ENCODE peak calls at places on chromosome 20, in six cellular contexts. One of them, this sample, is unnamed.

GRCh38 chr20:31870703-31871601 is 518 bp downstream of the TTLL9 start:
- DNase-seq in HepG2: no peak
- DNase-seq in SK-N-SH: no peak
- DNase-seq in GM12878: no peak
- DNase-seq in K562: no peak
- DNase-seq in H1: no peak
- DNase-seq in this sample: no peak

GRCh38 chr20:44187763-44188709 is 1.0 kb upstream of the JPH2 start:
- DNase-seq in SK-N-SH: no peak
- DNase-seq in HepG2: no peak
- DNase-seq in GM12878: no peak
- DNase-seq in K562: no peak
- DNase-seq in H1: no peak
- DNase-seq in this sample: no peak

GRCh38 chr20:7856756-7857155 is 83.5 kb downstream of the HAO1 start:
- DNase-seq in HepG2: no peak
- DNase-seq in K562: no peak
- DNase-seq in H1: no peak
- DNase-seq in SK-N-SH: no peak
- DNase-seq in GM12878: no peak
- DNase-seq in this sample: no peak

GRCh38 chr20:41173161-41173721 is 35.9 kb downstream of the PLCG1 start:
- DNase-seq in SK-N-SH: peak; percentile 85
- DNase-seq in GM12878: no peak
- DNase-seq in K562: peak; percentile 78
- DNase-seq in HepG2: peak; percentile 62
- DNase-seq in H1: peak; percentile 38
- DNase-seq in this sample: peak; percentile 18

GRCh38 chr20:17747431-17747846 is 47.7 kb downstream of the BANF2 start:
- DNase-seq in H1: no peak
- DNase-seq in HepG2: peak; percentile 34
- DNase-seq in K562: peak; percentile 5
- DNase-seq in SK-N-SH: no peak
- DNase-seq in GM12878: no peak
- DNase-seq in this sample: peak; percentile 29

GRCh38 chr20:59771506-59772372 is 161.7 kb downstream of the SYCP2 start:
- DNase-seq in SK-N-SH: no peak
- DNase-seq in K562: no peak
- DNase-seq in GM12878: no peak
- DNase-seq in HepG2: no peak
- DNase-seq in H1: no peak
- DNase-seq in this sample: no peak

GRCh38 chr20:6966721-6967120 is 199.2 kb downstream of the BMP2 start:
- DNase-seq in HepG2: no peak
- DNase-seq in GM12878: no peak
- DNase-seq in K562: no peak
- DNase-seq in SK-N-SH: no peak
- DNase-seq in H1: no peak
- DNase-seq in this sample: no peak

GRCh38 chr20:53208110-53208908 is 236.2 kb downstream of the TSHZ2 start:
- DNase-seq in H1: no peak
- DNase-seq in GM12878: no peak
- DNase-seq in K562: peak; percentile 48
- DNase-seq in SK-N-SH: peak; percentile 17
- DNase-seq in HepG2: no peak
- DNase-seq in this sample: no peak

GRCh38 chr20:22491188-22491500 is 93.2 kb downstream of the FOXA2 start:
- DNase-seq in GM12878: no peak
- DNase-seq in K562: no peak
- DNase-seq in H1: no peak
- DNase-seq in SK-N-SH: no peak
- DNase-seq in HepG2: no peak
- DNase-seq in this sample: no peak

GRCh38 chr20:20010639-20011500 is 6.3 kb upstream of the NAA20 start:
- DNase-seq in H1: no peak
- DNase-seq in GM12878: no peak
- DNase-seq in HepG2: peak; percentile 91
- DNase-seq in K562: no peak
- DNase-seq in SK-N-SH: no peak
- DNase-seq in this sample: no peak

GRCh38 chr20:30892704-30893345 is 364.6 kb upstream of the DEFB115 start:
- DNase-seq in H1: no peak
- DNase-seq in SK-N-SH: no peak
- DNase-seq in HepG2: no peak
- DNase-seq in GM12878: no peak
- DNase-seq in K562: no peak
- DNase-seq in this sample: no peak

GRCh38 chr20:45840700-45841198 is 7.2 kb downstream of the SNX21 start:
- DNase-seq in GM12878: no peak
- DNase-seq in HepG2: no peak
- DNase-seq in SK-N-SH: no peak
- DNase-seq in H1: no peak
- DNase-seq in K562: no peak
- DNase-seq in this sample: no peak

GRCh38 chr20:42754713-42755112 is 435.0 kb downstream of the PTPRT start:
- DNase-seq in H1: no peak
- DNase-seq in K562: no peak
- DNase-seq in SK-N-SH: no peak
- DNase-seq in HepG2: no peak
- DNase-seq in GM12878: no peak
- DNase-seq in this sample: no peak

GRCh38 chr20:25525295-25525694 is 60.0 kb downstream of the NINL start:
- DNase-seq in K562: no peak
- DNase-seq in SK-N-SH: no peak
- DNase-seq in GM12878: no peak
- DNase-seq in HepG2: no peak
- DNase-seq in H1: no peak
- DNase-seq in this sample: no peak

GRCh38 chr20:5688431-5688972 is 61.7 kb upstream of the SHLD1 start:
- DNase-seq in K562: no peak
- DNase-seq in SK-N-SH: no peak
- DNase-seq in GM12878: no peak
- DNase-seq in HepG2: no peak
- DNase-seq in H1: no peak
- DNase-seq in this sample: no peak

GRCh38 chr20:1898496-1899168 is 3.4 kb downstream of the SIRPA start:
- DNase-seq in GM12878: no peak
- DNase-seq in K562: no peak
- DNase-seq in HepG2: no peak
- DNase-seq in H1: no peak
- DNase-seq in SK-N-SH: no peak
- DNase-seq in this sample: no peak

GRCh38 chr20:433300-433975 is 25.3 kb downstream of the RBCK1 start:
- DNase-seq in GM12878: peak; percentile 86
- DNase-seq in H1: no peak
- DNase-seq in SK-N-SH: no peak
- DNase-seq in HepG2: no peak
- DNase-seq in K562: no peak
- DNase-seq in this sample: no peak

GRCh38 chr20:13883425-13883824 is 98.6 kb downstream of the NDUFAF5 start:
- DNase-seq in HepG2: no peak
- DNase-seq in H1: no peak
- DNase-seq in K562: no peak
- DNase-seq in SK-N-SH: no peak
- DNase-seq in GM12878: no peak
- DNase-seq in this sample: no peak

GRCh38 chr20:35306931-35307517 is 14.8 kb upstream of the FAM83C start:
- DNase-seq in SK-N-SH: peak; percentile 71
- DNase-seq in HepG2: peak; percentile 80
- DNase-seq in GM12878: no peak
- DNase-seq in K562: peak; percentile 74
- DNase-seq in H1: no peak
- DNase-seq in this sample: peak; percentile 60

GRCh38 chr20:40650707-40651106 is 38.3 kb downstream of the MAFB start:
- DNase-seq in GM12878: no peak
- DNase-seq in SK-N-SH: no peak
- DNase-seq in K562: no peak
- DNase-seq in HepG2: no peak
- DNase-seq in H1: no peak
- DNase-seq in this sample: no peak

GRCh38 chr20:62138912-62139311 is 4.3 kb downstream of the PSMA7 start:
- DNase-seq in H1: no peak
- DNase-seq in HepG2: no peak
- DNase-seq in K562: no peak
- DNase-seq in GM12878: no peak
- DNase-seq in SK-N-SH: no peak
- DNase-seq in this sample: no peak

GRCh38 chr20:48879609-48880008 is 41.9 kb upstream of the ARFGEF2 start:
- DNase-seq in H1: no peak
- DNase-seq in GM12878: no peak
- DNase-seq in K562: no peak
- DNase-seq in HepG2: no peak
- DNase-seq in SK-N-SH: no peak
- DNase-seq in this sample: no peak

GRCh38 chr20:38199506-38200390 is 34.7 kb upstream of the TGM2 start:
- DNase-seq in H1: no peak
- DNase-seq in SK-N-SH: no peak
- DNase-seq in K562: no peak
- DNase-seq in HepG2: no peak
- DNase-seq in GM12878: no peak
- DNase-seq in this sample: no peak

GRCh38 chr20:38609828-38610227 is 8.2 kb downstream of the ARHGAP40 start:
- DNase-seq in H1: no peak
- DNase-seq in SK-N-SH: peak; percentile 41
- DNase-seq in K562: no peak
- DNase-seq in HepG2: no peak
- DNase-seq in GM12878: no peak
- DNase-seq in this sample: no peak

GRCh38 chr20:51713213-51713598 is 55.0 kb downstream of the ATP9A start:
- DNase-seq in K562: no peak
- DNase-seq in H1: no peak
- DNase-seq in SK-N-SH: no peak
- DNase-seq in GM12878: no peak
- DNase-seq in HepG2: no peak
- DNase-seq in this sample: no peak

GRCh38 chr20:22744341-22745193 is 160.2 kb upstream of the FOXA2 start:
- DNase-seq in H1: no peak
- DNase-seq in GM12878: no peak
- DNase-seq in SK-N-SH: no peak
- DNase-seq in HepG2: no peak
- DNase-seq in K562: no peak
- DNase-seq in this sample: no peak

GRCh38 chr20:46293084-46293483 is 15.2 kb downstream of the CDH22 start:
- DNase-seq in HepG2: peak; percentile 51
- DNase-seq in GM12878: no peak
- DNase-seq in H1: no peak
- DNase-seq in SK-N-SH: no peak
- DNase-seq in K562: peak; percentile 51
- DNase-seq in this sample: no peak

GRCh38 chr20:16922834-16923233 is 174.7 kb downstream of the OTOR start:
- DNase-seq in GM12878: no peak
- DNase-seq in K562: no peak
- DNase-seq in HepG2: no peak
- DNase-seq in SK-N-SH: no peak
- DNase-seq in H1: no peak
- DNase-seq in this sample: no peak

GRCh38 chr20:61891476-61891875 is 174.2 kb downstream of the TAF4 start:
- DNase-seq in HepG2: no peak
- DNase-seq in K562: no peak
- DNase-seq in H1: no peak
- DNase-seq in GM12878: no peak
- DNase-seq in SK-N-SH: no peak
- DNase-seq in this sample: no peak

GRCh38 chr20:38589967-38590681 is 9.1 kb downstream of the ADIG start:
- DNase-seq in K562: no peak
- DNase-seq in H1: no peak
- DNase-seq in GM12878: no peak
- DNase-seq in SK-N-SH: no peak
- DNase-seq in HepG2: no peak
- DNase-seq in this sample: no peak

DNA sequence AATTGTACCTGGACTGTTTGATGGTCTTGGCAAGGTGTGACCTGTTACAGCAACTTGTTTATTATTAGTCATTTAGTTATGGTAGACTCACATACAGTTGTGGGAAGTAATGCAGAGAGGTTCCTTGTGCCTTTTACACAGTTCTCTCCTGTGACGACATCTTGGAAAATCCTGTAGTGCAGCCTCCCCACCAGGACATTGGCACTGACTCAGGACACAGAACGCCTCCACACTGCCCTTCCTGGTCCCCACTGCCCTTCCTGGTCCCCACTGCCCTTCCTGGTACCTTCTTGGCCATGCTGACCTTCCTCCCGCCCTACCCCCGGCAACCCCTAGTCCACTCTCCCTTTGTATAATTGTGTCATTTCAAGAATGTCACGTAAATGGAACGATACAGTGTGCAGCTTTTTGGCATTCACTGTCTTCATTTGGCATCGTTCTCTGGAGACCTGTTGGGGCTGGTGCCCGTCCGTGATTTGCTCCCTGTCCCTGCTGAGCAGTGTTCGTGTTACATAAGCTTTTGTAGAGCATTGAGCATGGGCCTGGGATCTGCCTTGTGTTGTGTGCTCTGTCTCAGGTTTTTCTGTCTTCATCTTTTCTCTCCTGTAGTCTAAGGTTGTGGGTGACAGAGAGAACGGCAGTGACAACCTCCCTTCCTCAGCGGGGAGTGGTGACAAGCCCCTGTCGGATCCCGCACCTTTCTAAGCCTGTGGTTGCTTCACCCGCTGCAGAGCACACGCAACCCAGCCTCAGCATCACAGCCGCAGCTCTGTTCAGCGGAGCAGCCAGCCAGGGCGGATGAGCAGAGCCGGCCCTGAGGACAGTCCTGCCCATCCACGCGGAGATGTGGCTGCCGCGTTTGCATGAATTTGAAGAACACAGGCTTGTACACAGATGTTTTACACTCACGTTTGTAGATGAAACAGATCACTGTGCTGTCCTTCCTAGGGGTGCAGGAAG is 5.4 kb upstream of the DNAJC5 start:
- DNase-seq in GM12878: no peak
- DNase-seq in SK-N-SH: no peak
- DNase-seq in H1: no peak
- DNase-seq in K562: no peak
- DNase-seq in HepG2: no peak
- DNase-seq in this sample: no peak
- TF ChIP-seq SIN3A in GM12878: no peak
- TF ChIP-seq SIN3A in SK-N-SH: no peak
- TF ChIP-seq SIN3A in H1: no peak
- TF ChIP-seq SIN3A in K562: no peak
- TF ChIP-seq SIN3A in HepG2: no peak
- TF ChIP-seq SIN3A in this sample: no peak

GRCh38 chr20:57716893-57717292 is 7.1 kb upstream of the PMEPA1 start:
- DNase-seq in K562: no peak
- DNase-seq in GM12878: no peak
- DNase-seq in HepG2: no peak
- DNase-seq in H1: no peak
- DNase-seq in SK-N-SH: no peak
- DNase-seq in this sample: no peak
- H2AFZ ChIP-seq in K562: no peak overlapping the region
- H2AFZ ChIP-seq in GM12878: no peak overlapping the region
- H2AFZ ChIP-seq in HepG2: no peak overlapping the region
- H2AFZ ChIP-seq in H1: no peak overlapping the region
- H2AFZ ChIP-seq in SK-N-SH: no peak overlapping the region
- H2AFZ ChIP-seq in this sample: no peak overlapping the region

GRCh38 chr20:63497946-63498935 is 642 bp downstream of the EEF1A2 start:
- DNase-seq in K562: peak; percentile 40
- DNase-seq in H1: no peak
- DNase-seq in SK-N-SH: peak; percentile 90
- DNase-seq in GM12878: no peak
- DNase-seq in HepG2: no peak
- DNase-seq in this sample: no peak
- TF ChIP-seq SIN3A in K562: no peak
- TF ChIP-seq SIN3A in H1: no peak
- TF ChIP-seq SIN3A in SK-N-SH: no peak
- TF ChIP-seq SIN3A in GM12878: no peak
- TF ChIP-seq SIN3A in HepG2: no peak
- TF ChIP-seq SIN3A in this sample: no peak

GRCh38 chr20:63327229-63327745 is 33.9 kb downstream of the CHRNA4 start:
- DNase-seq in GM12878: no peak
- DNase-seq in H1: no peak
- DNase-seq in SK-N-SH: no peak
- DNase-seq in K562: no peak
- DNase-seq in HepG2: no peak
- DNase-seq in this sample: no peak
- H2AFZ ChIP-seq in GM12878: no peak overlapping the region
- H2AFZ ChIP-seq in H1: no peak overlapping the region
- H2AFZ ChIP-seq in SK-N-SH: no peak overlapping the region
- H2AFZ ChIP-seq in K562: no peak overlapping the region
- H2AFZ ChIP-seq in HepG2: no peak overlapping the region
- H2AFZ ChIP-seq in this sample: no peak overlapping the region

This sample was measured in HCT116.